ENCODE peak calls at places on chromosomes 12 and 14, in five cellular contexts. One of them, this sample, is unnamed.

GRCh38 chr12:118035194-118036041 is 18.9 kb downstream of the RFC5 start:
- DNase-seq in osteocyte: no peak
- DNase-seq in NCI-H2171 treated with DMSO at 0.1 percent for 48 hours: peak; percentile 31
- DNase-seq in NCI-H1417 treated with DMSO at 0.1 percent for 48 hours: no peak
- DNase-seq in CD8-positive, alpha-beta T cell: no peak
- DNase-seq in this sample: peak; percentile 22

GRCh38 chr12:48002773-48003218 is 1.5 kb downstream of the COL2A1 start:
- DNase-seq in osteocyte: no peak
- DNase-seq in NCI-H2171 treated with DMSO at 0.1 percent for 48 hours: peak; percentile 39
- DNase-seq in NCI-H1417 treated with DMSO at 0.1 percent for 48 hours: no peak
- DNase-seq in CD8-positive, alpha-beta T cell: no peak
- DNase-seq in this sample: peak; percentile 31

GRCh38 chr12:62866451-62867082 is 68.4 kb downstream of the PPM1H start:
- DNase-seq in osteocyte: no peak
- DNase-seq in NCI-H2171 treated with DMSO at 0.1 percent for 48 hours: no peak
- DNase-seq in NCI-H1417 treated with DMSO at 0.1 percent for 48 hours: no peak
- DNase-seq in CD8-positive, alpha-beta T cell: no peak
- DNase-seq in this sample: peak; percentile 77

GRCh38 chr12:62653304-62653703 is 186.7 kb downstream of the MON2 start:
- DNase-seq in osteocyte: no peak
- DNase-seq in NCI-H2171 treated with DMSO at 0.1 percent for 48 hours: no peak
- DNase-seq in NCI-H1417 treated with DMSO at 0.1 percent for 48 hours: no peak
- DNase-seq in CD8-positive, alpha-beta T cell: no peak
- DNase-seq in this sample: no peak

GRCh38 chr14:76775159-76775694 is 14.0 kb downstream of the VASH1 start:
- DNase-seq in osteocyte: no peak
- DNase-seq in NCI-H2171 treated with DMSO at 0.1 percent for 48 hours: no peak
- DNase-seq in NCI-H1417 treated with DMSO at 0.1 percent for 48 hours: no peak
- DNase-seq in CD8-positive, alpha-beta T cell: no peak
- DNase-seq in this sample: no peak

GRCh38 chr14:24037658-24038037 is 14.2 kb upstream of the CARMIL3 start:
- DNase-seq in osteocyte: no peak
- DNase-seq in NCI-H2171 treated with DMSO at 0.1 percent for 48 hours: no peak
- DNase-seq in NCI-H1417 treated with DMSO at 0.1 percent for 48 hours: no peak
- DNase-seq in CD8-positive, alpha-beta T cell: no peak
- DNase-seq in this sample: no peak

GRCh38 chr14:69997849-69998248 is 118.6 kb downstream of the SMOC1 start:
- DNase-seq in osteocyte: no peak
- DNase-seq in NCI-H2171 treated with DMSO at 0.1 percent for 48 hours: no peak
- DNase-seq in NCI-H1417 treated with DMSO at 0.1 percent for 48 hours: no peak
- DNase-seq in CD8-positive, alpha-beta T cell: no peak
- DNase-seq in this sample: peak; percentile 96

GRCh38 chr12:99686142-99686541 is 38.6 kb downstream of the GARIN6 start:
- DNase-seq in osteocyte: no peak
- DNase-seq in NCI-H2171 treated with DMSO at 0.1 percent for 48 hours: no peak
- DNase-seq in NCI-H1417 treated with DMSO at 0.1 percent for 48 hours: no peak
- DNase-seq in CD8-positive, alpha-beta T cell: no peak
- DNase-seq in this sample: no peak

This sample was measured in IMR-90.